ENCODE peak calls at places on chromosomes 12 and 14, in five cellular contexts. Q, U, G, C and B are unnamed samples. For H3K4me1, the result is how much of the 10 kb centered on the place peaks cover.

GRCh38 chr12:100584261-100584660 is 10.8 kb downstream of the GAS2L3 start:
- DNase-seq in Q (no peak), G (no peak), C (no peak), U (no peak), B (no peak)

GRCh38 chr12:26732010-26732908 is 100.7 kb downstream of the ITPR2 start:
- DNase-seq in Q (no peak), C (no peak), G (no peak), U (no peak), B (no peak)

GRCh38 chr12:57241556-57242310 is 9.3 kb downstream of the STAC3 start:
- DNase-seq in C (no peak), G (no peak), U (no peak), Q (no peak), B (no peak)

GRCh38 chr12:110858848-110859247 is 12.1 kb downstream of the CCDC63 start:
- DNase-seq in G (no peak), U (no peak), C (no peak), Q (no peak), B (no peak)

GRCh38 chr12:29521951-29522350 is 24.5 kb upstream of the OVCH1 start:
- DNase-seq in Q (no peak), G (no peak), U (no peak), C (no peak), B (no peak)

GRCh38 chr14:59317346-59317745 is 128.9 kb downstream of the DAAM1 start:
- DNase-seq in C (no peak), Q (no peak), G (no peak), U (no peak), B (no peak)

GRCh38 chr12:92593734-92594402 is 108.9 kb upstream of the PLEKHG7 start:
- DNase-seq in Q (no peak), U (no peak), C (no peak), G (peak), B (peak)

GRCh38 chr12:93165384-93165932 is 212.3 kb upstream of the NUDT4 start:
- DNase-seq in U (no peak), C (no peak), G (no peak), Q (no peak), B (no peak)

GRCh38 chr12:80937391-80938238 is at the start of gene LIN7A:
- DNase-seq in U (peak), C (peak), Q (peak), G (peak), B (no peak)

GRCh38 chr12:84507914-84508313 is 404.7 kb downstream of the SLC6A15 start:
- DNase-seq in U (peak), C (peak), G (no peak), Q (no peak), B (no peak)

GRCh38 chr14:49362916-49363315 is 223.3 kb downstream of the RPS29 start:
- DNase-seq in U (no peak), G (no peak), Q (no peak), C (no peak), B (no peak)

GRCh38 chr12:104182144-104182543 is 33.4 kb upstream of the TXNRD1 start:
- DNase-seq in C (peak), U (peak), Q (no peak), G (no peak), B (no peak)

GRCh38 chr12:55171445-55171844 is 45.2 kb downstream of the OR9K2 start:
- DNase-seq in Q (no peak), G (no peak), U (no peak), C (no peak), B (no peak)

GRCh38 chr12:131800594-131801135 is 27.5 kb upstream of the MMP17 start:
- DNase-seq in G (no peak), U (no peak), C (no peak), Q (no peak), B (no peak)

GRCh38 chr12:49089831-49090773 is 4.5 kb downstream of the DHH start:
- DNase-seq in C (peak), U (peak), Q (peak), G (peak), B (no peak)

GRCh38 chr12:58819345-58819744 is 101.0 kb downstream of the LRIG3 start:
- DNase-seq in C (peak), U (no peak), Q (peak), G (no peak), B (no peak)

GRCh38 chr12:106126441-106127288 is 12.1 kb downstream of the NUAK1 start:
- DNase-seq in C (no peak), U (no peak), Q (no peak), G (no peak), B (no peak)

GRCh38 chr14:55869397-55870049 is 248.7 kb upstream of the PELI2 start:
- DNase-seq in C (no peak), G (no peak), U (no peak), Q (no peak), B (no peak)

GRCh38 chr12:79262938-79263337 is 398.4 kb downstream of the SYT1 start:
- DNase-seq in G (no peak), Q (no peak), U (no peak), C (no peak), B (no peak)

GRCh38 chr12:114311966-114312365 is 94.0 kb downstream of the TBX5 start:
- DNase-seq in G (no peak), C (no peak), U (no peak), Q (no peak), B (no peak)

GRCh38 chr14:56817396-56817921 is 7.2 kb upstream of the OTX2 start:
- DNase-seq in Q (peak), C (no peak), G (no peak), U (no peak), B (no peak)

GRCh38 chr12:59119676-59120075 is 199.4 kb upstream of the LRIG3 start:
- DNase-seq in C (no peak), Q (no peak), G (no peak), U (no peak), B (no peak)

GRCh38 chr12:102061096-102061555 is 665 bp downstream of the WASHC3 start:
- DNase-seq in Q (no peak), G (no peak), U (no peak), C (no peak), B (no peak)

GRCh38 chr14:20969336-20969735 is 14.0 kb downstream of the RNASE2 start:
- DNase-seq in C (no peak), Q (no peak), G (no peak), U (no peak), B (no peak)

GRCh38 chr12:46219892-46220655 is 48.8 kb downstream of the SLC38A1 start:
- DNase-seq in U (no peak), G (no peak), C (no peak), Q (no peak), B (peak)

GRCh38 chr12:28413455-28414109 is 223.3 kb downstream of the CCDC91 start:
- DNase-seq in G (no peak), Q (no peak), U (no peak), C (no peak), B (no peak)

GRCh38 chr12:108633534-108634224 is at the start of gene SELPLG:
- DNase-seq in G (peak), U (peak), Q (peak), C (peak), B (peak)

GRCh38 chr12:68109444-68110217 is 49.9 kb downstream of the IFNG start:
- DNase-seq in C (no peak), U (no peak), G (no peak), Q (no peak), B (no peak)

GRCh38 chr12:111063296-111064026 is 143.1 kb upstream of the MYL2 start:
- DNase-seq in Q (no peak), G (no peak), C (no peak), U (no peak), B (no peak)

GRCh38 chr12:128662106-128662505 is 161.7 kb downstream of the SLC15A4 start:
- DNase-seq in Q (no peak), U (no peak), C (no peak), G (no peak), B (no peak)

GRCh38 chr12:104622942-104623341 is 166.2 kb downstream of the CHST11 start:
- DNase-seq in Q (no peak), C (no peak), G (no peak), U (no peak), B (no peak)

GRCh38 chr12:122363782-122364181 is 58.7 kb downstream of the CLIP1 start:
- DNase-seq in G (no peak), Q (no peak), U (no peak), C (no peak), B (no peak)

GRCh38 chr12:48078901-48079300 is 27.0 kb downstream of the SENP1 start:
- DNase-seq in Q (no peak), G (no peak), C (no peak), U (no peak), B (no peak)

GRCh38 chr12:6228535-6229223 is 28.5 kb downstream of the CD9 start:
- DNase-seq in C (no peak), U (peak), Q (no peak), G (no peak), B (no peak)

GRCh38 chr12:6225630-6226001 is 25.4 kb downstream of the CD9 start:
- DNase-seq in G (no peak), C (no peak), U (no peak), Q (no peak), B (no peak)

GRCh38 chr12:6224550-6224949 is 24.4 kb downstream of the CD9 start:
- DNase-seq in G (no peak), C (no peak), U (no peak), Q (no peak), B (no peak)

GRCh38 chr12:6226701-6227096 is 26.5 kb downstream of the CD9 start:
- DNase-seq in C (peak), G (no peak), Q (no peak), U (peak), B (no peak)

GRCh38 chr12:6226002-6226700 is 26.0 kb downstream of the CD9 start:
- DNase-seq in Q (no peak), C (peak), U (peak), G (no peak), B (no peak)
- H3K4me1 ChIP-seq in Q (under half), C (half or more), U (half or more), G (under half), B (under half)

DNA sequence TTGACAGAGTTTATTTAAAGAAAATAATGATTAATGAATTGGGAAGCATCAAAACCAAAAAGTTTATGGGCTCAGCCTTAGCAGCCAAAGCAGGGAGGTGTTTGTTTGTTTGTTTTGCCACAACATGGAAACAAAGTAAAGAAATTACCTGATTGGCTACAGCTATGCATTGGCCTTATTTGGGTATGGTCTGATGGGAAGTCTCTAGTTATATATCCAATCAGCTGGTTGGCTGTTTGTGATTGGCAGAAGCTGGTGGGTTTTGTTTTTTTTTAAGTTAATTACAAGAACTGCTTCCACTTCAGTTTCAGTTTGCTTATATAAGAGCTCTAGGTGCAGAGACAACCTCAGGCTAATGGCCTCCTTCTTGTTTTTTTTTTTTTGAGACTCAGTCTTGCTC is 4.6 kb upstream of the LEMD3 start:
- DNase-seq in C (no peak), G (no peak), Q (no peak), U (no peak), B (no peak)
- H3K4me1 ChIP-seq in C (under half), G (under half), Q (under half), U (under half), B (under half)

GRCh38 chr14:51870620-51871019 is 10.2 kb downstream of the GNG2 start:
- DNase-seq in C (no peak), Q (no peak), G (no peak), U (no peak), B (no peak)

GRCh38 chr14:51869426-51870113 is 9.2 kb downstream of the GNG2 start:
- DNase-seq in C (no peak), U (no peak), G (no peak), Q (no peak), B (peak)

GRCh38 chr14:51872396-51872795 is 12.0 kb downstream of the GNG2 start:
- DNase-seq in G (no peak), C (no peak), Q (no peak), U (no peak), B (no peak)

GRCh38 chr14:51873221-51873893 is 12.9 kb downstream of the GNG2 start:
- DNase-seq in Q (no peak), G (no peak), C (no peak), U (no peak), B (no peak)

DNA sequence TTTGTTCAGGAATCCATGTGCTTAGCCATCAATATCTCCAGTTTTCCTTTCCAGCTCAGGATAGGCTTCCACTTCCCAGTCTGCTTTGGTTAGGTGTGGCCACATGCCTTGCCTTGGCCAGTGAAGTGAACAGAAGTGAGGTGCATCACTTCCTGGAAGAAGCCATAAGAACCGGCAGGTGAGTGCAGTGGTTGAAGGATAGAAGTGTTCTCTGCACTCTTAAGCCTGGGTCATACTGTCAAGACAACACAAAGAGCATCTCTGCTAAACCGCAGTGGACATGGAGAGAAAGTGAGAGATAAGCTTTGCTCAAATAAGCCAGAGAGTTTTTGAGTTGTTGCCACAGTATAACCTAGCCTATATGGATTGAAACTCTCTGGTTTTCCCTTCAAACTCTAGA is 11.4 kb downstream of the GNG2 start:
- DNase-seq in G (no peak), Q (no peak), U (no peak), C (no peak), B (no peak)
- H3K4me1 ChIP-seq in G (half or more), Q (under half), U (under half), C (under half), B (under half)

GRCh38 chr14:95490727-95491451 is 25.6 kb downstream of the SYNE3 start:
- DNase-seq in Q (no peak), C (peak), U (peak), G (no peak), B (no peak)
- H3K4me1 ChIP-seq in Q (under half), C (half or more), U (under half), G (under half), B (under half)

DNA sequence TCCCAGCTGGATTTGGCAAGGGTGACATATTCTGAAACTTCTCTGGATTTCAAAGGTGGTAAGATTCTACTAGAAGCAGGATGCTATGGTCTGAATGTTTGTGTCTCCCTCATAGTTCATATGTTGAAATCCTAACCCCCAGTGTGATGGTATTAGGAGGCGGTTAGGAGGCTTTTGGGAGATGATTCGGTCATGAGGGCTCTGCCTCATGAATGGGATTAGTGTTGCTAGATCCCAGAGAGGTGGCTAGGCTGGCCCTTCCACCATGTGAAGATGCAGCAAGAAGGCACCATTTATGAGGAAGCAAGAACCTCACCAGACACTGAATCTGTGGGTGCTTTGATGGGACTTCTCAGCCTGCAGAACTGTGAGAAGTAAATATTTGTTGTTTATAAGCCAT is 11.0 kb upstream of the PEX5 start:
- DNase-seq in U (no peak), G (no peak), C (no peak), Q (no peak), B (no peak)
- H3K4me1 ChIP-seq in U (under half), G (under half), C (under half), Q (under half), B (under half)

GRCh38 chr12:53056901-53057300 is 7.0 kb downstream of the TNS2 start:
- DNase-seq in G (no peak), C (no peak), Q (no peak), U (no peak), B (no peak)
- H3K4me1 ChIP-seq in G (under half), C (half or more), Q (under half), U (half or more), B (under half)